ENCODE peak calls at places on chromosomes 7 and 10, in eight cellular contexts. G is epithelial cell of esophagus; C is BJ; U is stimulated activated CD8-positive, alpha-beta memory T cell treated with anti-CD3 and anti-CD28 coated beads, Interleukin-15, amount 100 ng/mL, for 4 hours; I is SK-N-DZ; S is stimulated activated CD4-positive, alpha-beta T cell treated with anti-CD3 and anti-CD28 coated beads, Interleukin-2, amount 100 ng/mL, for 24 hours; E is OCI-LY7; R is activated gamma-delta T cell. D is an unnamed sample.

GRCh38 chr7:68152205-68152604 is 1155.6 kb downstream of the TYW1 start:
- DNase-seq in G (no peak), C (no peak), U (no peak), I (no peak), S (no peak), E (no peak), R (no peak), D (no peak)

GRCh38 chr10:67771200-67771599 is 66.8 kb downstream of the DNAJC12 start:
- DNase-seq in G (no peak), C (no peak), U (no peak), I (no peak), S (no peak), E (peak), R (no peak), D (no peak)

GRCh38 chr10:29501692-29502091 is 133.1 kb downstream of the SVIL start:
- DNase-seq in G (peak), C (peak), U (no peak), I (no peak), S (no peak), E (no peak), R (no peak), D (peak)

GRCh38 chr7:28061824-28062196 is 118.8 kb downstream of the JAZF1 start:
- DNase-seq in G (no peak), C (no peak), U (no peak), I (no peak), S (no peak), E (no peak), R (no peak), D (no peak)

GRCh38 chr7:51244053-51244452 is 72.6 kb downstream of the COBL start:
- DNase-seq in G (no peak), C (no peak), U (no peak), I (no peak), S (no peak), E (no peak), R (no peak), D (peak)

GRCh38 chr7:1064581-1064980 is 20.2 kb downstream of the GPR146 start:
- DNase-seq in G (no peak), C (no peak), U (no peak), I (no peak), S (no peak), E (no peak), R (no peak), D (no peak)

GRCh38 chr10:86961481-86962091 is 3.2 kb downstream of the SNCG start:
- DNase-seq in G (no peak), C (no peak), U (no peak), I (no peak), S (no peak), E (no peak), R (no peak), D (peak)

GRCh38 chr10:11197266-11197712 is 179.6 kb downstream of the CELF2 start:
- DNase-seq in G (peak), C (no peak), U (no peak), I (no peak), S (no peak), E (peak), R (no peak), D (no peak)

GRCh38 chr10:15719899-15720634 is at the start of gene ITGA8:
- DNase-seq in G (no peak), C (no peak), U (no peak), I (peak), S (no peak), E (no peak), R (no peak), D (no peak)

GRCh38 chr7:157499121-157499834 is 162.5 kb downstream of the DNAJB6 start:
- DNase-seq in G (no peak), C (no peak), U (no peak), I (no peak), S (peak), E (no peak), R (no peak), D (no peak)

GRCh38 chr10:84537447-84537931 is 209.1 kb downstream of the CCSER2 start:
- DNase-seq in G (peak), C (no peak), U (no peak), I (peak), S (peak), E (peak), R (no peak), D (peak)

GRCh38 chr10:77381750-77382149 is 255.9 kb downstream of the KCNMA1 start:
- DNase-seq in G (no peak), C (no peak), U (no peak), I (no peak), S (no peak), E (no peak), R (no peak), D (no peak)

GRCh38 chr7:6106140-6106904 is 75.1 kb downstream of the ANKRD61 start:
- DNase-seq in G (peak), C (no peak), U (no peak), I (no peak), S (peak), E (peak), R (no peak), D (no peak)

GRCh38 chr10:97685395-97685958 is 1.6 kb downstream of the AVPI1 start:
- DNase-seq in G (peak), C (no peak), U (no peak), I (peak), S (no peak), E (no peak), R (no peak), D (no peak)

D was measured in ascending aorta.